ENCODE peak calls at places on chromosomes 2 and 18, in four cellular contexts. One of them, this sample, is unnamed.
A peak's percentile ranks its signal among the peaks of the same experiment; 100 is the strongest.

GRCh38 chr2:225113356-225114015 is 71.2 kb upstream of the DOCK10 start:
- DNase-seq in amniotic stem cell: no peak
- DNase-seq in NCI-H510A treated with DMSO at 0.1 percent for 48 hours: no peak
- DNase-seq in COR-L47: no peak
- DNase-seq in this sample: no peak

GRCh38 chr2:216691210-216691741 is 4.1 kb downstream of the IGFBP5 start:
- DNase-seq in COR-L47: peak; percentile 89
- DNase-seq in NCI-H510A treated with DMSO at 0.1 percent for 48 hours: peak; percentile 85
- DNase-seq in amniotic stem cell: peak; percentile 52
- DNase-seq in this sample: peak; percentile 94

GRCh38 chr2:232444409-232445148 is 11.4 kb upstream of the ALPI start:
- DNase-seq in amniotic stem cell: peak; percentile 29
- DNase-seq in NCI-H510A treated with DMSO at 0.1 percent for 48 hours: peak; percentile 34
- DNase-seq in COR-L47: no peak
- DNase-seq in this sample: no peak

GRCh38 chr2:96427917-96428316 is 77.2 kb downstream of the NEURL3 start:
- DNase-seq in amniotic stem cell: no peak
- DNase-seq in COR-L47: no peak
- DNase-seq in NCI-H510A treated with DMSO at 0.1 percent for 48 hours: no peak
- DNase-seq in this sample: no peak

GRCh38 chr18:61851279-61851678 is 41.5 kb downstream of the RNF152 start:
- DNase-seq in COR-L47: no peak
- DNase-seq in amniotic stem cell: no peak
- DNase-seq in NCI-H510A treated with DMSO at 0.1 percent for 48 hours: no peak
- DNase-seq in this sample: no peak

GRCh38 chr18:69725009-69725408 is 222.7 kb downstream of the CD226 start:
- DNase-seq in COR-L47: no peak
- DNase-seq in NCI-H510A treated with DMSO at 0.1 percent for 48 hours: no peak
- DNase-seq in amniotic stem cell: no peak
- DNase-seq in this sample: no peak

GRCh38 chr2:141820893-141821292 is 309.9 kb downstream of the LRP1B start:
- DNase-seq in NCI-H510A treated with DMSO at 0.1 percent for 48 hours: no peak
- DNase-seq in amniotic stem cell: no peak
- DNase-seq in COR-L47: no peak
- DNase-seq in this sample: no peak

GRCh38 chr18:36580266-36580665 is 248.5 kb downstream of the TPGS2 start:
- DNase-seq in NCI-H510A treated with DMSO at 0.1 percent for 48 hours: no peak
- DNase-seq in amniotic stem cell: no peak
- DNase-seq in COR-L47: peak; percentile 28
- DNase-seq in this sample: no peak

This sample was measured in DMS79 treated with DMSO at 0.1 percent for 48 hours.